ENCODE peak calls at places on chromosomes 11 and 22, in nine cellular contexts. B, G, I, J, W, M, U, R and L are unnamed samples.

GRCh38 chr11:122115520-122116343 is at the start of gene BLID:
- DNase-seq in B (peak; percentile 70), G (peak; percentile 54), I (peak; percentile 64), J (peak; percentile 28), W (peak; percentile 2), M (no peak), U (no peak), R (no peak), L (no peak)

GRCh38 chr11:57597461-57597892 is at the start of gene SERPING1:
- DNase-seq in B (peak; percentile 10), G (peak; percentile 91), I (peak; percentile 83), J (peak; percentile 34), W (no peak), M (no peak), U (peak; percentile 72), R (peak; percentile 70), L (peak; percentile 94)

GRCh38 chr22:19590696-19591095 is 66.5 kb upstream of the CLDN5 start:
- DNase-seq in B (no peak), G (no peak), I (no peak), J (no peak), W (no peak), M (no peak), U (peak; percentile 13), R (no peak), L (no peak)

GRCh38 chr11:23932485-23932898 is 564.4 kb upstream of the LUZP2 start:
- DNase-seq in B (no peak), G (no peak), I (no peak), J (no peak), W (no peak), M (no peak), U (no peak), R (no peak), L (no peak)

GRCh38 chr11:68312117-68312779 is at the start of gene LRP5:
- DNase-seq in B (no peak), G (no peak), I (no peak), J (no peak), W (peak; percentile 58), M (no peak), U (no peak), R (peak; percentile 63), L (no peak)

GRCh38 chr11:79026803-79027445 is 413.9 kb downstream of the TENM4 start:
- DNase-seq in B (no peak), G (no peak), I (no peak), J (no peak), W (no peak), M (no peak), U (no peak), R (no peak), L (no peak)

GRCh38 chr11:34267440-34267839 is 90.4 kb downstream of the ABTB2 start:
- DNase-seq in B (no peak), G (no peak), I (no peak), J (no peak), W (no peak), M (no peak), U (no peak), R (no peak), L (no peak)

GRCh38 chr11:134508219-134508990 is 96.4 kb upstream of the B3GAT1 start:
- DNase-seq in B (no peak), G (no peak), I (no peak), J (peak; percentile 20), W (no peak), M (no peak), U (peak; percentile 64), R (peak; percentile 38), L (peak; percentile 54)

GRCh38 chr11:128757235-128757711 is 63.4 kb downstream of the FLI1 start:
- DNase-seq in B (no peak), G (peak; percentile 33), I (peak; percentile 27), J (no peak), W (peak; percentile 21), M (peak; percentile 93), U (peak; percentile 82), R (peak; percentile 86), L (no peak)

GRCh38 chr11:45161252-45162063 is 15.0 kb downstream of the PRDM11 start:
- DNase-seq in B (no peak), G (no peak), I (no peak), J (peak; percentile 41), W (no peak), M (no peak), U (peak; percentile 72), R (no peak), L (no peak)

GRCh38 chr11:117255966-117256365 is 23.5 kb downstream of the RNF214 start:
- DNase-seq in B (no peak), G (no peak), I (no peak), J (no peak), W (no peak), M (no peak), U (no peak), R (no peak), L (no peak)

GRCh38 chr22:38873469-38874411 is 1.7 kb upstream of the CBX6 start:
- DNase-seq in B (no peak), G (no peak), I (no peak), J (peak; percentile 25), W (peak; percentile 46), M (peak; percentile 59), U (no peak), R (no peak), L (peak; percentile 12)

GRCh38 chr22:38872172-38872830 is at the start of gene CBX6:
- DNase-seq in B (peak; percentile 93), G (peak; percentile 95), I (peak; percentile 94), J (peak; percentile 97), W (peak; percentile 93), M (peak; percentile 37), U (peak; percentile 98), R (peak; percentile 96), L (peak; percentile 89)

GRCh38 chr22:38874529-38875222 is 2.7 kb upstream of the CBX6 start:
- DNase-seq in B (no peak), G (no peak), I (no peak), J (peak; percentile 9), W (no peak), M (no peak), U (no peak), R (no peak), L (peak; percentile 63)

GRCh38 chr22:38871360-38872171 is 450 bp downstream of the CBX6 start:
- DNase-seq in B (no peak), G (no peak), I (no peak), J (peak; percentile 25), W (peak; percentile 28), M (no peak), U (peak; percentile 85), R (peak; percentile 53), L (no peak)

GRCh38 chr22:38872831-38873248 is 824 bp upstream of the CBX6 start:
- DNase-seq in B (peak; percentile 36), G (peak; percentile 74), I (no peak), J (peak; percentile 51), W (peak; percentile 70), M (no peak), U (peak; percentile 87), R (peak; percentile 62), L (peak; percentile 91)
- TF ChIP-seq POLR2A in B (peak; percentile 41), G (peak; percentile 56), I (no peak), J (no peak), W (no peak), M (peak; percentile 14), U (no peak), R (no peak), L (no peak)

GRCh38 chr11:699116-699508 is 3.5 kb downstream of the TMEM80 start:
- DNase-seq in B (no peak), G (no peak), I (no peak), J (no peak), W (no peak), M (no peak), U (no peak), R (no peak), L (no peak)
- H3K4me3 ChIP-seq in B (no peak overlapping the region), G (no peak overlapping the region), I (no peak overlapping the region), J (no peak overlapping the region), W (no peak overlapping the region), M (no peak overlapping the region), U (no peak overlapping the region), R (no peak overlapping the region), L (no peak overlapping the region)

GRCh38 chr11:20311444-20311843 is 52.1 kb upstream of the HTATIP2 start:
- DNase-seq in B (no peak), G (no peak), I (no peak), J (no peak), W (no peak), M (no peak), U (no peak), R (no peak), L (no peak)

GRCh38 chr11:20310137-20310536 is 53.4 kb upstream of the HTATIP2 start:
- DNase-seq in B (no peak), G (no peak), I (no peak), J (no peak), W (no peak), M (no peak), U (no peak), R (no peak), L (no peak)

GRCh38 chr11:20309626-20310025 is 53.9 kb upstream of the HTATIP2 start:
- DNase-seq in B (no peak), G (no peak), I (no peak), J (no peak), W (no peak), M (no peak), U (no peak), R (no peak), L (no peak)

GRCh38 chr11:20308601-20309000 is 54.9 kb upstream of the HTATIP2 start:
- DNase-seq in B (no peak), G (no peak), I (no peak), J (no peak), W (no peak), M (no peak), U (no peak), R (no peak), L (no peak)

GRCh38 chr11:20310596-20311394 is 52.7 kb upstream of the HTATIP2 start:
- DNase-seq in B (no peak), G (no peak), I (no peak), J (no peak), W (no peak), M (no peak), U (no peak), R (no peak), L (no peak)
- TF ChIP-seq CTCF in B (no peak), G (no peak), I (no peak), J (no peak), W (no peak), M (no peak), U (no peak), R (no peak), L (no peak)

GRCh38 chr11:208917-209260 is 1.4 kb downstream of the RIC8A start:
- DNase-seq in B (no peak), G (peak; percentile 41), I (no peak), J (no peak), W (no peak), M (no peak), U (no peak), R (no peak), L (no peak)

GRCh38 chr11:208177-208916 is 839 bp downstream of the RIC8A start:
- DNase-seq in B (peak; percentile 70), G (peak; percentile 68), I (peak; percentile 56), J (peak; percentile 85), W (peak; percentile 91), M (no peak), U (peak; percentile 97), R (peak; percentile 92), L (peak; percentile 63)

GRCh38 chr11:210803-211180 is 3.3 kb downstream of the RIC8A start:
- DNase-seq in B (no peak), G (peak; percentile 19), I (no peak), J (peak; percentile 17), W (no peak), M (no peak), U (no peak), R (peak; percentile 42), L (no peak)

GRCh38 chr11:210122-210802 is 2.8 kb downstream of the RIC8A start:
- DNase-seq in B (no peak), G (peak; percentile 13), I (no peak), J (peak; percentile 18), W (no peak), M (no peak), U (no peak), R (peak; percentile 35), L (no peak)

GRCh38 chr11:209275-210121 is 2.0 kb downstream of the RIC8A start:
- DNase-seq in B (no peak), G (peak; percentile 20), I (no peak), J (peak; percentile 24), W (no peak), M (no peak), U (peak; percentile 86), R (peak; percentile 50), L (no peak)
- TF ChIP-seq POLR2A in B (no peak), G (no peak), I (no peak), J (no peak), W (no peak), M (no peak), U (no peak), R (no peak), L (no peak)